ENCODE peak calls at places on chromosomes 5 and 9, in eight cellular contexts. V, S, F, T, R, G, U and C are unnamed samples. For H3K4me1, the result is how much of the 10 kb centered on the place peaks cover.

GRCh38 chr9:132356276-132356924 is 1.6 kb upstream of the SETX start:
- DNase-seq in V (no peak), S (no peak), F (no peak), T (no peak), R (no peak), G (no peak), U (no peak), C (no peak)

GRCh38 chr5:35617435-35618296 is at the start of gene SPEF2:
- DNase-seq in V (peak), S (peak), F (peak), T (peak), R (peak), G (peak), U (peak), C (peak)

GRCh38 chr9:93669116-93669957 is 93.0 kb downstream of the PHF2 start:
- DNase-seq in V (no peak), S (no peak), F (no peak), T (no peak), R (no peak), G (no peak), U (no peak), C (no peak)

GRCh38 chr9:4081549-4081895 is 218.3 kb downstream of the GLIS3 start:
- DNase-seq in V (no peak), S (no peak), F (no peak), T (no peak), R (no peak), G (no peak), U (no peak), C (no peak)

GRCh38 chr5:180589771-180590542 is 1.3 kb downstream of the SCGB3A1 start:
- DNase-seq in V (no peak), S (no peak), F (peak), T (no peak), R (no peak), G (no peak), U (no peak), C (no peak)

GRCh38 chr5:66720776-66721175 is 124.6 kb downstream of the MAST4 start:
- DNase-seq in V (no peak), S (no peak), F (no peak), T (no peak), R (no peak), G (no peak), U (no peak), C (no peak)

GRCh38 chr5:118768607-118769175 is 219.7 kb downstream of the DTWD2 start:
- DNase-seq in V (no peak), S (no peak), F (no peak), T (no peak), R (no peak), G (no peak), U (no peak), C (no peak)

GRCh38 chr9:27154923-27155322 is 45.9 kb downstream of the TEK start:
- DNase-seq in V (peak), S (no peak), F (no peak), T (peak), R (no peak), G (peak), U (peak), C (no peak)

GRCh38 chr9:127050152-127050551 is 72.3 kb downstream of the ANGPTL2 start:
- DNase-seq in V (no peak), S (no peak), F (no peak), T (no peak), R (no peak), G (no peak), U (no peak), C (no peak)

GRCh38 chr5:149381986-149382338 is 2.9 kb upstream of the IL17B start:
- DNase-seq in V (peak), S (peak), F (peak), T (peak), R (peak), G (peak), U (peak), C (no peak)

GRCh38 chr5:15585128-15585527 is 85.1 kb downstream of the FBXL7 start:
- DNase-seq in V (no peak), S (no peak), F (no peak), T (peak), R (no peak), G (no peak), U (no peak), C (no peak)

GRCh38 chr9:113978954-113979712 is 99.0 kb downstream of the AMBP start:
- DNase-seq in V (peak), S (no peak), F (no peak), T (peak), R (no peak), G (no peak), U (no peak), C (peak)

GRCh38 chr5:167534131-167534530 is 757.3 kb upstream of the WWC1 start:
- DNase-seq in V (no peak), S (no peak), F (no peak), T (no peak), R (no peak), G (no peak), U (no peak), C (no peak)

GRCh38 chr5:170497311-170498038 is 6.3 kb upstream of the KCNIP1 start:
- DNase-seq in V (no peak), S (no peak), F (peak), T (peak), R (no peak), G (no peak), U (no peak), C (no peak)

GRCh38 chr9:14660721-14661120 is 32.5 kb downstream of the ZDHHC21 start:
- DNase-seq in V (no peak), S (no peak), F (no peak), T (no peak), R (no peak), G (no peak), U (no peak), C (no peak)

GRCh38 chr9:75539558-75539957 is 350.9 kb upstream of the PCSK5 start:
- DNase-seq in V (no peak), S (no peak), F (no peak), T (peak), R (no peak), G (no peak), U (no peak), C (no peak)

GRCh38 chr5:140630296-140630695 is 2.7 kb downstream of the CD14 start:
- DNase-seq in V (no peak), S (no peak), F (no peak), T (no peak), R (no peak), G (no peak), U (peak), C (peak)

GRCh38 chr5:147208134-147208533 is 26.7 kb upstream of the STK32A start:
- DNase-seq in V (peak), S (no peak), F (no peak), T (peak), R (no peak), G (no peak), U (no peak), C (no peak)

GRCh38 chr9:95974389-95974788 is 98.9 kb downstream of the ERCC6L2 start:
- DNase-seq in V (no peak), S (no peak), F (no peak), T (no peak), R (no peak), G (no peak), U (no peak), C (no peak)

GRCh38 chr9:71767421-71768321 is 642 bp downstream of the CEMIP2 start:
- DNase-seq in V (no peak), S (no peak), F (peak), T (peak), R (no peak), G (peak), U (no peak), C (peak)

DNA sequence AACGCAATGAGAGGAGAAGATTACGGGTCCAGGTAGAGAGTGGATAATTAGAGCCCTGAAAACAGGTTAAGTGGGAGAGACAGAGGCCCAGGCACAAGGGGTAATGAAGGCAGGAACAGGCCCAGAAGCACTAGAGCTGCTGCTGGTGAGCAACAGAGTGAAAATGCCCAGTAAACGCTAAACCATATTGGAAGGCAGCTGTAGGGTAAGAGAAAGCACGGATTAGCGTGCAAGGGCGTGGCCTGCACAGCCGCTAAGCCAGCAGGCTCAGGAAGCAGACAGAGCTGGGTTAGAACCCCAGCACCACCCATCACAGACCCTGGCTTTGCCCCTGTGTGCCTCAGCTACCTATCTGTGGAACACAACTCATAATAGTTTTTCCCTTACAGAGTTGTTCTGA is 93.2 kb downstream of the PAX5 start:
- DNase-seq in V (no peak), S (no peak), F (no peak), T (no peak), R (no peak), G (no peak), U (no peak), C (no peak)
- TF ChIP-seq CTCF in V (no peak), S (no peak), F (no peak), T (no peak), R (no peak), G (no peak), U (no peak), C (no peak)

GRCh38 chr9:130239363-130239695 is 26.2 kb upstream of the HMCN2 start:
- DNase-seq in V (no peak), S (no peak), F (no peak), T (no peak), R (no peak), G (no peak), U (no peak), C (no peak)
- H3K4me1 ChIP-seq in V (under half), S (under half), F (under half), T (under half), R (under half), G (under half), U (under half), C (under half)

DNA sequence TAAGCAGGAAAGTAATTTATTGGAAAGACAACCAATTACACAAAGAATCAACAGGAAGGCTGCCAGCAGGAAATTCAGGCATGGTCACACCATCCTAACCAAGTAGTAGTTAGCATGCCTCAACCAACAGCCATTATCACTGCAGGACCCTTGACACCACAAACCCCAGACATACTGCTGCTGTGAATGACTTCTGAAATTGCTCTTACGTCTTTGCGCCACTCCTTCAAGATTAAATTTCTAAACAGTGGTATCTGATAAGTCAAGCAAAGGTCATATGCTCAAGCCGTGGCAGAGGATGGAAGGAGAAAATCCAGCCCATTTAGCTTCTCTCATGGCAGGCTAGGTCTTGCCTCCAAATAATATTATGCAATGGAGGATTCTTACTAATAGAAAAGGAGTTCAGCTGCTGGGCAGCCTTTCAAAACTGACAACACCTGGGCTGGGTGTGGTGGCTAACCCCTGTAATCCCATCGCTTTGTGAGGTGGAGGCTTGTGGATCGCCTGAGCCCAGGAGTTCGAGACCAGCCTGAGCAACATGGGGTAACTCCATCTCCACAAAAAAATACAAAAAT is 5.0 kb upstream of the PTGER4 start:
- DNase-seq in V (no peak), S (no peak), F (no peak), T (no peak), R (no peak), G (no peak), U (peak), C (no peak)
- H3K4me2 ChIP-seq in V (no peak), S (no peak), F (no peak), T (no peak), R (no peak), G (no peak), U (peak), C (no peak)

GRCh38 chr5:154063372-154063771 is 24.6 kb downstream of the MFAP3 start:
- DNase-seq in V (no peak), S (no peak), F (no peak), T (no peak), R (no peak), G (no peak), U (no peak), C (no peak)
- TF ChIP-seq CTCF in V (no peak), S (no peak), F (no peak), T (no peak), R (no peak), G (no peak), U (no peak), C (no peak)

GRCh38 chr5:89086687-89087086 is 203.7 kb upstream of the MEF2C start:
- DNase-seq in V (no peak), S (no peak), F (no peak), T (no peak), R (no peak), G (no peak), U (no peak), C (no peak)
- H3K4me1 ChIP-seq in V (under half), S (under half), F (under half), T (under half), R (under half), G (under half), U (under half), C (under half)

DNA sequence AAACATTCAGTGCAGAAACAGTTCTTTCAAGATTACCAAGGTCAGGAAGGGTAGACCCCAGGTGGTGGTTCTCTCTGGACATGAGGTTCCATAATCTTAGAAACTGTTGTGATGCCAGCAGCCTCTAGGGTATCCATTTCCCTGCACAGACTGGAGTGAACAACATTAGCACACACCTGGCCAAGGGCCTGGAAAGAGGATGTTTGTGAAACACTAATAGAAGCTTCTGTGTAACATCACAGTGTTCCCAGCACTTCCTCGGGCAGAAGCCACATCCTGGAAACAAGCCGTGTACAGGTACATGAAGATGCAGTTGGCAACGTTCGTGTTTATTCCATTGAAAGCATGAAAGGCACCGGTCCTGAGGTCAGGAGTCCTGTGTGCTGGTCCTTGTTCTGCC is 598.2 kb upstream of the KLF4 start:
- DNase-seq in V (peak), S (no peak), F (no peak), T (no peak), R (no peak), G (no peak), U (peak), C (no peak)
- H3K4me2 ChIP-seq in V (no peak), S (no peak), F (no peak), T (no peak), R (no peak), G (no peak), U (no peak), C (no peak)

GRCh38 chr9:68577778-68578591 is 37.3 kb upstream of the TMEM252 start:
- DNase-seq in V (no peak), S (no peak), F (no peak), T (no peak), R (no peak), G (no peak), U (no peak), C (no peak)

GRCh38 chr9:68575821-68576220 is 35.1 kb upstream of the TMEM252 start:
- DNase-seq in V (no peak), S (no peak), F (no peak), T (no peak), R (no peak), G (no peak), U (no peak), C (no peak)

DNA sequence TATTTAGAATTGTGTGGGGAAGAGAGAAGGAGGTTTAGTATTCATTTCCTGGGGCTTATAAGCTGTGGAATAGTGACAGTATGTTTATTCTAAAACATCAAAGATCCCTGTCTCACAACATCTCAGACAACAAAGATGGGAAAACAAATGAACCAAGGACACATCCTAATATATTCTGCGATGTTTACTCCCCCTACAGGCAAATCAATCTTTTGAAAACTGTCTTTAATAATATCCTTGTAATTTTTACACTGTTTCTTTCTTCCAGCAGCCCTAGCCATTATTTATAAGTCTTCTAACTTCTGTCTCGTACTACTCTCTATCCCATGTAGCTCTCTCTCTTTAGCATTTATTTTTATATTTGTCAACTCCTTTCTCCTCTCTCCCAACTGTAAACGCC is 33.5 kb upstream of the TMEM252 start:
- DNase-seq in V (peak), S (no peak), F (no peak), T (no peak), R (no peak), G (no peak), U (no peak), C (no peak)
- TF ChIP-seq CTCF in V (peak), S (no peak), F (peak), T (peak), R (peak), G (no peak), U (peak), C (peak)